ENCODE peak calls at places on chromosomes 4 and X, in ten cellular contexts. One of them, this sample, is unnamed.

GRCh38 chr4:168511780-168512467 is 15.1 kb downstream of the PALLD start:
- DNase-seq in ELR: no peak
- DNase-seq in AG08396: no peak
- DNase-seq in neural crest cell: no peak
- DNase-seq in dermis blood vessel endothelial cell: no peak
- DNase-seq in activated naive CD4-positive, alpha-beta T cell treated with anti-CD3 and anti-CD28 coated beads for 36 hours: peak
- DNase-seq in naive thymus-derived CD8-positive, alpha-beta T cell: peak
- DNase-seq in NCI-H446: no peak
- DNase-seq in hippocampal formation: no peak
- DNase-seq in A549: no peak
- DNase-seq in this sample: no peak

GRCh38 chr4:83208776-83209365 is 75.7 kb downstream of the COQ2 start:
- DNase-seq in NCI-H446: peak
- DNase-seq in activated naive CD4-positive, alpha-beta T cell treated with anti-CD3 and anti-CD28 coated beads for 36 hours: no peak
- DNase-seq in dermis blood vessel endothelial cell: no peak
- DNase-seq in neural crest cell: no peak
- DNase-seq in hippocampal formation: no peak
- DNase-seq in ELR: peak
- DNase-seq in AG08396: peak
- DNase-seq in A549: peak
- DNase-seq in naive thymus-derived CD8-positive, alpha-beta T cell: no peak
- DNase-seq in this sample: no peak

GRCh38 chrX:136909119-136909705 is 28.7 kb upstream of the RBMX start:
- DNase-seq in NCI-H446: peak
- DNase-seq in neural crest cell: peak
- DNase-seq in dermis blood vessel endothelial cell: peak
- DNase-seq in naive thymus-derived CD8-positive, alpha-beta T cell: peak
- DNase-seq in ELR: peak
- DNase-seq in hippocampal formation: peak
- DNase-seq in activated naive CD4-positive, alpha-beta T cell treated with anti-CD3 and anti-CD28 coated beads for 36 hours: peak
- DNase-seq in AG08396: peak
- DNase-seq in A549: peak
- DNase-seq in this sample: peak

GRCh38 chr4:55736605-55737183 is 82.9 kb upstream of the EXOC1L start:
- DNase-seq in NCI-H446: peak
- DNase-seq in dermis blood vessel endothelial cell: peak
- DNase-seq in naive thymus-derived CD8-positive, alpha-beta T cell: peak
- DNase-seq in AG08396: no peak
- DNase-seq in neural crest cell: no peak
- DNase-seq in hippocampal formation: no peak
- DNase-seq in ELR: peak
- DNase-seq in A549: no peak
- DNase-seq in activated naive CD4-positive, alpha-beta T cell treated with anti-CD3 and anti-CD28 coated beads for 36 hours: no peak
- DNase-seq in this sample: no peak

GRCh38 chr4:90099795-90100194 is 27.4 kb upstream of the CCSER1 start:
- DNase-seq in neural crest cell: no peak
- DNase-seq in dermis blood vessel endothelial cell: no peak
- DNase-seq in activated naive CD4-positive, alpha-beta T cell treated with anti-CD3 and anti-CD28 coated beads for 36 hours: no peak
- DNase-seq in AG08396: no peak
- DNase-seq in ELR: no peak
- DNase-seq in A549: no peak
- DNase-seq in hippocampal formation: no peak
- DNase-seq in naive thymus-derived CD8-positive, alpha-beta T cell: no peak
- DNase-seq in NCI-H446: no peak
- DNase-seq in this sample: no peak

GRCh38 chr4:48340276-48340904 is 939 bp upstream of the SLAIN2 start:
- DNase-seq in hippocampal formation: no peak
- DNase-seq in A549: peak
- DNase-seq in neural crest cell: no peak
- DNase-seq in AG08396: peak
- DNase-seq in dermis blood vessel endothelial cell: peak
- DNase-seq in ELR: peak
- DNase-seq in activated naive CD4-positive, alpha-beta T cell treated with anti-CD3 and anti-CD28 coated beads for 36 hours: peak
- DNase-seq in naive thymus-derived CD8-positive, alpha-beta T cell: no peak
- DNase-seq in NCI-H446: no peak
- DNase-seq in this sample: peak

GRCh38 chr4:105474110-105474518 is 252 bp upstream of the PPA2 start:
- DNase-seq in naive thymus-derived CD8-positive, alpha-beta T cell: no peak
- DNase-seq in neural crest cell: peak
- DNase-seq in hippocampal formation: no peak
- DNase-seq in AG08396: peak
- DNase-seq in NCI-H446: peak
- DNase-seq in activated naive CD4-positive, alpha-beta T cell treated with anti-CD3 and anti-CD28 coated beads for 36 hours: peak
- DNase-seq in ELR: no peak
- DNase-seq in dermis blood vessel endothelial cell: peak
- DNase-seq in A549: peak
- DNase-seq in this sample: no peak

GRCh38 chr4:19224820-19225219 is 1026.9 kb upstream of the SLIT2 start:
- DNase-seq in A549: no peak
- DNase-seq in hippocampal formation: no peak
- DNase-seq in naive thymus-derived CD8-positive, alpha-beta T cell: no peak
- DNase-seq in activated naive CD4-positive, alpha-beta T cell treated with anti-CD3 and anti-CD28 coated beads for 36 hours: no peak
- DNase-seq in ELR: peak
- DNase-seq in AG08396: peak
- DNase-seq in dermis blood vessel endothelial cell: peak
- DNase-seq in NCI-H446: peak
- DNase-seq in neural crest cell: no peak
- DNase-seq in this sample: no peak

GRCh38 chr4:22434895-22435294 is 81.0 kb downstream of the ADGRA3 start:
- DNase-seq in naive thymus-derived CD8-positive, alpha-beta T cell: no peak
- DNase-seq in hippocampal formation: peak
- DNase-seq in activated naive CD4-positive, alpha-beta T cell treated with anti-CD3 and anti-CD28 coated beads for 36 hours: peak
- DNase-seq in ELR: peak
- DNase-seq in NCI-H446: no peak
- DNase-seq in A549: no peak
- DNase-seq in neural crest cell: peak
- DNase-seq in dermis blood vessel endothelial cell: peak
- DNase-seq in AG08396: peak
- DNase-seq in this sample: peak

GRCh38 chr4:88697113-88697512 is 516 bp downstream of the NAP1L5 start:
- DNase-seq in ELR: peak
- DNase-seq in hippocampal formation: no peak
- DNase-seq in naive thymus-derived CD8-positive, alpha-beta T cell: no peak
- DNase-seq in A549: no peak
- DNase-seq in neural crest cell: no peak
- DNase-seq in AG08396: peak
- DNase-seq in activated naive CD4-positive, alpha-beta T cell treated with anti-CD3 and anti-CD28 coated beads for 36 hours: peak
- DNase-seq in NCI-H446: no peak
- DNase-seq in dermis blood vessel endothelial cell: peak
- DNase-seq in this sample: no peak

GRCh38 chrX:20267924-20268701 is 1.4 kb upstream of the RPS6KA3 start:
- DNase-seq in naive thymus-derived CD8-positive, alpha-beta T cell: no peak
- DNase-seq in neural crest cell: peak
- DNase-seq in activated naive CD4-positive, alpha-beta T cell treated with anti-CD3 and anti-CD28 coated beads for 36 hours: peak
- DNase-seq in A549: no peak
- DNase-seq in ELR: peak
- DNase-seq in AG08396: no peak
- DNase-seq in NCI-H446: no peak
- DNase-seq in dermis blood vessel endothelial cell: peak
- DNase-seq in hippocampal formation: peak
- DNase-seq in this sample: no peak

GRCh38 chr4:6881908-6882307 is 27.7 kb upstream of the TBC1D14 start:
- DNase-seq in NCI-H446: no peak
- DNase-seq in hippocampal formation: no peak
- DNase-seq in naive thymus-derived CD8-positive, alpha-beta T cell: no peak
- DNase-seq in AG08396: no peak
- DNase-seq in ELR: no peak
- DNase-seq in activated naive CD4-positive, alpha-beta T cell treated with anti-CD3 and anti-CD28 coated beads for 36 hours: no peak
- DNase-seq in neural crest cell: no peak
- DNase-seq in dermis blood vessel endothelial cell: no peak
- DNase-seq in A549: no peak
- DNase-seq in this sample: no peak

GRCh38 chr4:54607521-54607920 is 50.2 kb upstream of the KIT start:
- DNase-seq in hippocampal formation: no peak
- DNase-seq in dermis blood vessel endothelial cell: no peak
- DNase-seq in neural crest cell: no peak
- DNase-seq in ELR: no peak
- DNase-seq in naive thymus-derived CD8-positive, alpha-beta T cell: no peak
- DNase-seq in A549: no peak
- DNase-seq in activated naive CD4-positive, alpha-beta T cell treated with anti-CD3 and anti-CD28 coated beads for 36 hours: no peak
- DNase-seq in NCI-H446: no peak
- DNase-seq in AG08396: no peak
- DNase-seq in this sample: no peak

GRCh38 chrX:148380614-148381561 is 119.5 kb upstream of the AFF2 start:
- DNase-seq in neural crest cell: no peak
- DNase-seq in dermis blood vessel endothelial cell: no peak
- DNase-seq in ELR: no peak
- DNase-seq in hippocampal formation: no peak
- DNase-seq in activated naive CD4-positive, alpha-beta T cell treated with anti-CD3 and anti-CD28 coated beads for 36 hours: peak
- DNase-seq in AG08396: no peak
- DNase-seq in naive thymus-derived CD8-positive, alpha-beta T cell: peak
- DNase-seq in NCI-H446: no peak
- DNase-seq in A549: no peak
- DNase-seq in this sample: no peak

GRCh38 chrX:47148946-47149345 is 3.9 kb downstream of the RBM10 start:
- DNase-seq in neural crest cell: no peak
- DNase-seq in naive thymus-derived CD8-positive, alpha-beta T cell: no peak
- DNase-seq in ELR: peak
- DNase-seq in NCI-H446: no peak
- DNase-seq in A549: no peak
- DNase-seq in activated naive CD4-positive, alpha-beta T cell treated with anti-CD3 and anti-CD28 coated beads for 36 hours: peak
- DNase-seq in hippocampal formation: no peak
- DNase-seq in dermis blood vessel endothelial cell: peak
- DNase-seq in AG08396: no peak
- DNase-seq in this sample: no peak

GRCh38 chr4:7358100-7358735 is 76.5 kb downstream of the PSAPL1 start:
- DNase-seq in neural crest cell: no peak
- DNase-seq in dermis blood vessel endothelial cell: peak
- DNase-seq in hippocampal formation: no peak
- DNase-seq in NCI-H446: peak
- DNase-seq in A549: peak
- DNase-seq in naive thymus-derived CD8-positive, alpha-beta T cell: no peak
- DNase-seq in ELR: peak
- DNase-seq in activated naive CD4-positive, alpha-beta T cell treated with anti-CD3 and anti-CD28 coated beads for 36 hours: no peak
- DNase-seq in AG08396: peak
- DNase-seq in this sample: no peak

GRCh38 chr4:76982638-76983579 is 33.4 kb downstream of the SEPTIN11 start:
- DNase-seq in naive thymus-derived CD8-positive, alpha-beta T cell: no peak
- DNase-seq in NCI-H446: no peak
- DNase-seq in AG08396: no peak
- DNase-seq in dermis blood vessel endothelial cell: no peak
- DNase-seq in neural crest cell: no peak
- DNase-seq in hippocampal formation: no peak
- DNase-seq in ELR: peak
- DNase-seq in activated naive CD4-positive, alpha-beta T cell treated with anti-CD3 and anti-CD28 coated beads for 36 hours: no peak
- DNase-seq in A549: peak
- DNase-seq in this sample: no peak

GRCh38 chr4:1522606-1523005 is 116.4 kb upstream of the NKX1-1 start:
- DNase-seq in neural crest cell: no peak
- DNase-seq in A549: no peak
- DNase-seq in NCI-H446: no peak
- DNase-seq in activated naive CD4-positive, alpha-beta T cell treated with anti-CD3 and anti-CD28 coated beads for 36 hours: no peak
- DNase-seq in AG08396: no peak
- DNase-seq in hippocampal formation: no peak
- DNase-seq in ELR: no peak
- DNase-seq in naive thymus-derived CD8-positive, alpha-beta T cell: no peak
- DNase-seq in dermis blood vessel endothelial cell: no peak
- DNase-seq in this sample: no peak

GRCh38 chr4:119638359-119638758 is 9.8 kb upstream of the PDE5A start:
- DNase-seq in AG08396: no peak
- DNase-seq in activated naive CD4-positive, alpha-beta T cell treated with anti-CD3 and anti-CD28 coated beads for 36 hours: no peak
- DNase-seq in naive thymus-derived CD8-positive, alpha-beta T cell: no peak
- DNase-seq in neural crest cell: no peak
- DNase-seq in dermis blood vessel endothelial cell: no peak
- DNase-seq in A549: no peak
- DNase-seq in hippocampal formation: no peak
- DNase-seq in NCI-H446: no peak
- DNase-seq in ELR: no peak
- DNase-seq in this sample: no peak

GRCh38 chr4:101944649-101945048 is 154.1 kb downstream of the BANK1 start:
- DNase-seq in hippocampal formation: no peak
- DNase-seq in ELR: peak
- DNase-seq in activated naive CD4-positive, alpha-beta T cell treated with anti-CD3 and anti-CD28 coated beads for 36 hours: no peak
- DNase-seq in AG08396: peak
- DNase-seq in neural crest cell: no peak
- DNase-seq in NCI-H446: no peak
- DNase-seq in A549: no peak
- DNase-seq in naive thymus-derived CD8-positive, alpha-beta T cell: no peak
- DNase-seq in dermis blood vessel endothelial cell: no peak
- DNase-seq in this sample: no peak

GRCh38 chr4:54872246-54872645 is 214.5 kb downstream of the KIT start:
- DNase-seq in neural crest cell: no peak
- DNase-seq in A549: no peak
- DNase-seq in NCI-H446: no peak
- DNase-seq in hippocampal formation: no peak
- DNase-seq in naive thymus-derived CD8-positive, alpha-beta T cell: no peak
- DNase-seq in ELR: peak
- DNase-seq in dermis blood vessel endothelial cell: no peak
- DNase-seq in AG08396: no peak
- DNase-seq in activated naive CD4-positive, alpha-beta T cell treated with anti-CD3 and anti-CD28 coated beads for 36 hours: no peak
- DNase-seq in this sample: no peak

GRCh38 chrX:38654302-38654701 is 93.0 kb downstream of the TSPAN7 start:
- DNase-seq in A549: peak
- DNase-seq in activated naive CD4-positive, alpha-beta T cell treated with anti-CD3 and anti-CD28 coated beads for 36 hours: no peak
- DNase-seq in hippocampal formation: no peak
- DNase-seq in AG08396: peak
- DNase-seq in NCI-H446: peak
- DNase-seq in naive thymus-derived CD8-positive, alpha-beta T cell: no peak
- DNase-seq in neural crest cell: no peak
- DNase-seq in ELR: peak
- DNase-seq in dermis blood vessel endothelial cell: peak
- DNase-seq in this sample: no peak

GRCh38 chrX:30067677-30068076 is 147.7 kb upstream of the MAGEB2 start:
- DNase-seq in A549: no peak
- DNase-seq in ELR: no peak
- DNase-seq in neural crest cell: no peak
- DNase-seq in NCI-H446: no peak
- DNase-seq in naive thymus-derived CD8-positive, alpha-beta T cell: no peak
- DNase-seq in activated naive CD4-positive, alpha-beta T cell treated with anti-CD3 and anti-CD28 coated beads for 36 hours: no peak
- DNase-seq in dermis blood vessel endothelial cell: no peak
- DNase-seq in hippocampal formation: no peak
- DNase-seq in AG08396: no peak
- DNase-seq in this sample: no peak

GRCh38 chr4:6427439-6428090 is 44.8 kb downstream of the PPP2R2C start:
- DNase-seq in AG08396: no peak
- DNase-seq in NCI-H446: no peak
- DNase-seq in ELR: no peak
- DNase-seq in hippocampal formation: no peak
- DNase-seq in neural crest cell: no peak
- DNase-seq in naive thymus-derived CD8-positive, alpha-beta T cell: no peak
- DNase-seq in dermis blood vessel endothelial cell: no peak
- DNase-seq in A549: no peak
- DNase-seq in activated naive CD4-positive, alpha-beta T cell treated with anti-CD3 and anti-CD28 coated beads for 36 hours: no peak
- DNase-seq in this sample: no peak

This sample was measured in neuronal stem cell.